ENCODE peak calls at places on chromosomes 7 and 10, in six cellular contexts. C is esophagus muscularis mucosa; B is naive B cell; Y is iPS-NIHi11; A is natural killer cell treated with Interleukin-12 subunit alpha and Interleukin-12 subunit beta and Interleukin-15 and Interleukin-18, amount 100 ng/mL, for 72 hours; O is GM06990. M is an unnamed sample.

GRCh38 chr10:28269842-28270456 is 32.9 kb downstream of the MPP7 start:
- DNase-seq in C (no peak), B (no peak), Y (no peak), A (no peak), O (no peak), M (no peak)

GRCh38 chr7:155227004-155227787 is 70.5 kb upstream of the INSIG1 start:
- DNase-seq in C (no peak), B (no peak), Y (no peak), A (no peak), O (no peak), M (no peak)

GRCh38 chr7:521221-522070 is 1.8 kb upstream of the PDGFA start:
- DNase-seq in C (no peak), B (peak; percentile 43), Y (no peak), A (no peak), O (peak; percentile 72), M (no peak)

GRCh38 chr10:130189466-130190064 is 53.4 kb downstream of the GLRX3 start:
- DNase-seq in C (no peak), B (peak; percentile 2), Y (peak; percentile 39), A (no peak), O (no peak), M (no peak)

GRCh38 chr7:139543801-139544603 is 20.5 kb downstream of the CLEC2L start:
- DNase-seq in C (no peak), B (no peak), Y (peak; percentile 72), A (no peak), O (no peak), M (no peak)

GRCh38 chr10:133162910-133163856 is 3.2 kb downstream of the KNDC1 start:
- DNase-seq in C (no peak), B (no peak), Y (no peak), A (peak; percentile 42), O (no peak), M (no peak)

GRCh38 chr10:30392564-30392990 is 41.4 kb upstream of the MAP3K8 start:
- DNase-seq in C (no peak), B (peak; percentile 68), Y (peak; percentile 94), A (peak; percentile 82), O (peak; percentile 64), M (no peak)

GRCh38 chr10:124106241-124106905 is 13.0 kb upstream of the CHST15 start:
- DNase-seq in C (peak; percentile 96), B (peak; percentile 51), Y (peak; percentile 50), A (no peak), O (peak; percentile 50), M (no peak)

GRCh38 chr7:99031496-99031895 is 112.4 kb downstream of the SMURF1 start:
- DNase-seq in C (no peak), B (no peak), Y (no peak), A (no peak), O (no peak), M (no peak)

GRCh38 chr7:157520249-157520648 is 183.4 kb downstream of the DNAJB6 start:
- DNase-seq in C (no peak), B (no peak), Y (no peak), A (no peak), O (no peak), M (no peak)

GRCh38 chr7:157054927-157055326 is 44.5 kb upstream of the MNX1 start:
- DNase-seq in C (no peak), B (no peak), Y (no peak), A (no peak), O (no peak), M (no peak)

GRCh38 chr7:151218170-151218569 is 7.9 kb upstream of the H2BK1 start:
- DNase-seq in C (no peak), B (no peak), Y (no peak), A (no peak), O (no peak), M (no peak)

GRCh38 chr10:31036209-31036608 is 4.5 kb upstream of the ZNF438 start:
- DNase-seq in C (no peak), B (no peak), Y (peak; percentile 30), A (no peak), O (no peak), M (no peak)

GRCh38 chr10:133196221-133196920 is 33.6 kb upstream of the UTF1 start:
- DNase-seq in C (no peak), B (no peak), Y (no peak), A (no peak), O (no peak), M (no peak)

GRCh38 chr7:70498232-70498631 is 633.7 kb upstream of the GALNT17 start:
- DNase-seq in C (no peak), B (no peak), Y (no peak), A (no peak), O (no peak), M (no peak)

GRCh38 chr7:55053651-55054226 is 34.9 kb downstream of the EGFR start:
- DNase-seq in C (no peak), B (no peak), Y (no peak), A (no peak), O (no peak), M (no peak)

GRCh38 chr7:24917510-24918239 is 62.3 kb downstream of the OSBPL3 start:
- DNase-seq in C (no peak), B (no peak), Y (no peak), A (no peak), O (no peak), M (no peak)

GRCh38 chr10:132679640-132680039 is 106.3 kb downstream of the NKX6-2 start:
- DNase-seq in C (no peak), B (no peak), Y (no peak), A (peak; percentile 26), O (no peak), M (no peak)

GRCh38 chr7:98864726-98865420 is 4.9 kb downstream of the TMEM130 start:
- DNase-seq in C (no peak), B (no peak), Y (no peak), A (peak; percentile 42), O (no peak), M (no peak)

GRCh38 chr10:25059990-25060389 is 43.6 kb downstream of the THNSL1 start:
- DNase-seq in C (no peak), B (no peak), Y (peak; percentile 31), A (no peak), O (no peak), M (peak; percentile 41)

GRCh38 chr7:151727579-151728285 is 149.2 kb downstream of the PRKAG2 start:
- DNase-seq in C (peak; percentile 96), B (no peak), Y (peak; percentile 59), A (no peak), O (peak; percentile 26), M (peak; percentile 90)

GRCh38 chr7:36942558-36943354 is 218.5 kb upstream of the AOAH start:
- DNase-seq in C (no peak), B (no peak), Y (no peak), A (no peak), O (no peak), M (no peak)

GRCh38 chr7:33874943-33875342 is 30.4 kb upstream of the BMPER start:
- DNase-seq in C (peak; percentile 17), B (no peak), Y (no peak), A (no peak), O (no peak), M (peak; percentile 84)

GRCh38 chr7:27781188-27781587 is 41.2 kb downstream of the TAX1BP1 start:
- DNase-seq in C (no peak), B (no peak), Y (no peak), A (no peak), O (no peak), M (no peak)

GRCh38 chr7:90816511-90817142 is 220.5 kb downstream of the CDK14 start:
- DNase-seq in C (no peak), B (no peak), Y (no peak), A (no peak), O (peak; percentile 68), M (peak; percentile 84)

GRCh38 chr10:35470967-35471366 is 134.2 kb upstream of the GJD4 start:
- DNase-seq in C (no peak), B (no peak), Y (no peak), A (no peak), O (no peak), M (no peak)

GRCh38 chr10:75180592-75180991 is 30.0 kb upstream of the VDAC2 start:
- DNase-seq in C (no peak), B (no peak), Y (no peak), A (no peak), O (no peak), M (no peak)

GRCh38 chr10:5658871-5659618 is 7.3 kb downstream of the ASB13 start:
- DNase-seq in C (no peak), B (no peak), Y (peak; percentile 59), A (no peak), O (no peak), M (no peak)

GRCh38 chr10:124942317-124943169 is 620 bp downstream of the ZRANB1 start:
- DNase-seq in C (no peak), B (no peak), Y (no peak), A (no peak), O (no peak), M (no peak)

GRCh38 chr7:115724400-115725056 is 306.0 kb downstream of the TFEC start:
- DNase-seq in C (no peak), B (no peak), Y (no peak), A (no peak), O (no peak), M (no peak)

GRCh38 chr10:24988831-24989769 is 26.9 kb downstream of the ENKUR start:
- DNase-seq in C (no peak), B (no peak), Y (no peak), A (no peak), O (no peak), M (no peak)

M was measured in HS-5.